ENCODE peak calls at places on chromosomes 6 and 20, in eight cellular contexts. One of them, this sample, is unnamed.

GRCh38 chr20:49593441-49594142 is 25.7 kb upstream of the PTGIS start:
- DNase-seq in uterus: no peak
- DNase-seq in RPMI7951: no peak
- DNase-seq in omental fat pad: no peak
- DNase-seq in HCEC 1CT: no peak
- DNase-seq in AG20443: no peak
- DNase-seq in T-cell: no peak
- DNase-seq in AG10803: no peak
- DNase-seq in this sample: no peak

GRCh38 chr20:10040070-10040970 is 5.5 kb downstream of the ANKEF1 start:
- DNase-seq in uterus: no peak
- DNase-seq in RPMI7951: peak
- DNase-seq in omental fat pad: no peak
- DNase-seq in HCEC 1CT: peak
- DNase-seq in AG20443: peak
- DNase-seq in T-cell: no peak
- DNase-seq in AG10803: peak
- DNase-seq in this sample: no peak

GRCh38 chr6:108561742-108562502 is 1.2 kb downstream of the FOXO3 start:
- DNase-seq in uterus: peak
- DNase-seq in RPMI7951: no peak
- DNase-seq in omental fat pad: no peak
- DNase-seq in HCEC 1CT: peak
- DNase-seq in AG20443: peak
- DNase-seq in T-cell: no peak
- DNase-seq in AG10803: no peak
- DNase-seq in this sample: peak

GRCh38 chr20:6654490-6655247 is 112.8 kb upstream of the BMP2 start:
- DNase-seq in uterus: no peak
- DNase-seq in RPMI7951: peak
- DNase-seq in omental fat pad: no peak
- DNase-seq in HCEC 1CT: peak
- DNase-seq in AG20443: peak
- DNase-seq in T-cell: no peak
- DNase-seq in AG10803: no peak
- DNase-seq in this sample: no peak

GRCh38 chr6:150301871-150302800 is 66.7 kb upstream of the IYD start:
- DNase-seq in uterus: no peak
- DNase-seq in RPMI7951: peak
- DNase-seq in omental fat pad: no peak
- DNase-seq in HCEC 1CT: no peak
- DNase-seq in AG20443: peak
- DNase-seq in T-cell: no peak
- DNase-seq in AG10803: peak
- DNase-seq in this sample: no peak

GRCh38 chr20:19895761-19896160 is 121.4 kb upstream of the NAA20 start:
- DNase-seq in uterus: no peak
- DNase-seq in RPMI7951: no peak
- DNase-seq in omental fat pad: no peak
- DNase-seq in HCEC 1CT: no peak
- DNase-seq in AG20443: no peak
- DNase-seq in T-cell: no peak
- DNase-seq in AG10803: no peak
- DNase-seq in this sample: no peak

GRCh38 chr6:130787726-130788500 is 39.3 kb upstream of the SMLR1 start:
- DNase-seq in uterus: no peak
- DNase-seq in RPMI7951: no peak
- DNase-seq in omental fat pad: no peak
- DNase-seq in HCEC 1CT: no peak
- DNase-seq in AG20443: no peak
- DNase-seq in T-cell: no peak
- DNase-seq in AG10803: no peak
- DNase-seq in this sample: no peak

GRCh38 chr6:2831392-2831791 is 10.3 kb downstream of the SERPINB1 start:
- DNase-seq in uterus: no peak
- DNase-seq in RPMI7951: no peak
- DNase-seq in omental fat pad: no peak
- DNase-seq in HCEC 1CT: no peak
- DNase-seq in AG20443: no peak
- DNase-seq in T-cell: no peak
- DNase-seq in AG10803: no peak
- DNase-seq in this sample: no peak

GRCh38 chr20:60055740-60056139 is 97.5 kb downstream of the CDH26 start:
- DNase-seq in uterus: no peak
- DNase-seq in RPMI7951: no peak
- DNase-seq in omental fat pad: no peak
- DNase-seq in HCEC 1CT: no peak
- DNase-seq in AG20443: no peak
- DNase-seq in T-cell: peak
- DNase-seq in AG10803: peak
- DNase-seq in this sample: peak

GRCh38 chr6:34341481-34341971 is 50.9 kb downstream of the NUDT3 start:
- DNase-seq in uterus: peak
- DNase-seq in RPMI7951: peak
- DNase-seq in omental fat pad: no peak
- DNase-seq in HCEC 1CT: peak
- DNase-seq in AG20443: peak
- DNase-seq in T-cell: no peak
- DNase-seq in AG10803: peak
- DNase-seq in this sample: no peak

GRCh38 chr6:130676077-130676772 is 151.0 kb upstream of the SMLR1 start:
- DNase-seq in uterus: peak
- DNase-seq in RPMI7951: peak
- DNase-seq in omental fat pad: no peak
- DNase-seq in HCEC 1CT: peak
- DNase-seq in AG20443: no peak
- DNase-seq in T-cell: no peak
- DNase-seq in AG10803: peak
- DNase-seq in this sample: no peak

GRCh38 chr6:37551002-37551401 is 51.3 kb upstream of the CCDC167 start:
- DNase-seq in uterus: no peak
- DNase-seq in RPMI7951: no peak
- DNase-seq in omental fat pad: no peak
- DNase-seq in HCEC 1CT: no peak
- DNase-seq in AG20443: no peak
- DNase-seq in T-cell: no peak
- DNase-seq in AG10803: no peak
- DNase-seq in this sample: no peak

GRCh38 chr6:159982726-159983506 is 14.0 kb downstream of the IGF2R start:
- DNase-seq in uterus: no peak
- DNase-seq in RPMI7951: no peak
- DNase-seq in omental fat pad: no peak
- DNase-seq in HCEC 1CT: peak
- DNase-seq in AG20443: no peak
- DNase-seq in T-cell: no peak
- DNase-seq in AG10803: peak
- DNase-seq in this sample: no peak

GRCh38 chr6:45009547-45009946 is 318.6 kb upstream of the RUNX2 start:
- DNase-seq in uterus: no peak
- DNase-seq in RPMI7951: no peak
- DNase-seq in omental fat pad: no peak
- DNase-seq in HCEC 1CT: no peak
- DNase-seq in AG20443: no peak
- DNase-seq in T-cell: no peak
- DNase-seq in AG10803: no peak
- DNase-seq in this sample: no peak

GRCh38 chr20:47256665-47257236 is 99.7 kb downstream of the ZMYND8 start:
- DNase-seq in uterus: no peak
- DNase-seq in RPMI7951: no peak
- DNase-seq in omental fat pad: no peak
- DNase-seq in HCEC 1CT: peak
- DNase-seq in AG20443: peak
- DNase-seq in T-cell: no peak
- DNase-seq in AG10803: no peak
- DNase-seq in this sample: no peak

GRCh38 chr6:122365775-122366403 is 33.6 kb upstream of the HSF2 start:
- DNase-seq in uterus: no peak
- DNase-seq in RPMI7951: no peak
- DNase-seq in omental fat pad: no peak
- DNase-seq in HCEC 1CT: peak
- DNase-seq in AG20443: no peak
- DNase-seq in T-cell: no peak
- DNase-seq in AG10803: no peak
- DNase-seq in this sample: no peak

GRCh38 chr6:139296927-139297326 is 5.1 kb upstream of the TXLNB start:
- DNase-seq in uterus: no peak
- DNase-seq in RPMI7951: peak
- DNase-seq in omental fat pad: no peak
- DNase-seq in HCEC 1CT: peak
- DNase-seq in AG20443: peak
- DNase-seq in T-cell: no peak
- DNase-seq in AG10803: peak
- DNase-seq in this sample: no peak

GRCh38 chr6:8006208-8006607 is 58.0 kb downstream of the BLOC1S5 start:
- DNase-seq in uterus: no peak
- DNase-seq in RPMI7951: peak
- DNase-seq in omental fat pad: no peak
- DNase-seq in HCEC 1CT: peak
- DNase-seq in AG20443: peak
- DNase-seq in T-cell: no peak
- DNase-seq in AG10803: peak
- DNase-seq in this sample: no peak